ENCODE peak calls at places on chromosomes 7 and 10, in eight cellular contexts. F is IMR-90; S is T-helper 1 cell; P is neuronal stem cell; Z is LHCN-M2; Q is brain microvascular endothelial cell; L is activated T-cell treated with anti-CD3 and anti-CD28 coated beads, Interleukin-2, amount 50 U/mL, for 24 hours; B is Karpas-422. I is an unnamed sample.

GRCh38 chr7:43602271-43602670 is 19.4 kb downstream of the STK17A start:
- DNase-seq in Q (no peak), P (no peak), Z (no peak), S (no peak), B (no peak), L (no peak), F (no peak), I (no peak)

GRCh38 chr7:128102490-128103291 is 71.5 kb upstream of the LRRC4 start:
- DNase-seq in L (no peak), S (no peak), F (no peak), Z (no peak), P (no peak), B (no peak), Q (no peak), I (no peak)

GRCh38 chr10:82319558-82319957 is 444.6 kb downstream of the NRG3 start:
- DNase-seq in P (no peak), L (no peak), Q (no peak), B (no peak), F (no peak), Z (no peak), S (no peak), I (no peak)

GRCh38 chr10:60594476-60595051 is 183.7 kb upstream of the CDK1 start:
- DNase-seq in Q (peak; percentile 28), B (no peak), L (no peak), Z (peak; percentile 13), F (peak; percentile 31), P (no peak), S (no peak), I (no peak)

GRCh38 chr7:135251502-135252327 is 18.1 kb downstream of the STRA8 start:
- DNase-seq in L (no peak), B (no peak), P (no peak), S (no peak), Z (no peak), Q (no peak), F (no peak), I (peak; percentile 27)

GRCh38 chr10:124999433-125000365 is 57.8 kb downstream of the ZRANB1 start:
- DNase-seq in S (no peak), B (no peak), Q (peak; percentile 81), P (no peak), L (peak; percentile 20), Z (no peak), F (peak; percentile 92), I (no peak)

GRCh38 chr10:110750931-110751330 is 106.8 kb downstream of the RBM20 start:
- DNase-seq in Q (no peak), P (no peak), Z (no peak), F (no peak), S (no peak), L (no peak), B (no peak), I (no peak)

GRCh38 chr7:88490161-88490560 is 183.5 kb upstream of the STEAP4 start:
- DNase-seq in F (no peak), S (no peak), L (no peak), Q (no peak), B (no peak), P (no peak), Z (no peak), I (no peak)

GRCh38 chr10:116880716-116881440 is 31.6 kb downstream of the ENO4 start:
- DNase-seq in B (no peak), Q (peak; percentile 16), Z (peak; percentile 91), L (no peak), P (no peak), S (no peak), F (no peak), I (no peak)

GRCh38 chr10:114603943-114604342 is 54.1 kb downstream of the ABLIM1 start:
- DNase-seq in S (no peak), Z (no peak), Q (no peak), B (no peak), F (no peak), L (no peak), P (no peak), I (no peak)

GRCh38 chr10:47361293-47361692 is 13.1 kb downstream of the RBP3 start:
- DNase-seq in L (peak; percentile 35), Z (peak; percentile 14), S (no peak), Q (peak; percentile 20), F (peak; percentile 16), B (peak; percentile 80), P (peak; percentile 61), I (no peak)

GRCh38 chr7:29639887-29640600 is 76.4 kb downstream of the PRR15 start:
- DNase-seq in Q (no peak), S (no peak), L (no peak), P (no peak), B (no peak), Z (no peak), F (no peak), I (no peak)

GRCh38 chr10:5812283-5813090 is 747 bp downstream of the GDI2 start:
- DNase-seq in B (peak; percentile 76), L (no peak), F (no peak), Q (no peak), Z (peak; percentile 21), P (peak; percentile 54), S (peak; percentile 36), I (peak; percentile 78)

GRCh38 chr7:145665499-145666258 is 450.9 kb upstream of the CNTNAP2 start:
- DNase-seq in Q (no peak), P (no peak), F (no peak), B (no peak), S (no peak), Z (no peak), L (no peak), I (no peak)

GRCh38 chr7:54719425-54719824 is 39.6 kb downstream of the SEC61G start:
- DNase-seq in S (no peak), Z (no peak), Q (no peak), P (no peak), F (no peak), B (no peak), L (no peak), I (no peak)

GRCh38 chr7:2002561-2003450 is 229.9 kb downstream of the MAD1L1 start:
- DNase-seq in L (no peak), P (no peak), Q (no peak), F (no peak), B (no peak), Z (no peak), S (no peak), I (peak; percentile 51)

GRCh38 chr10:32190890-32191491 is 134.8 kb upstream of the KIF5B start:
- DNase-seq in Z (peak; percentile 45), F (peak; percentile 36), P (peak; percentile 15), Q (no peak), L (no peak), S (no peak), B (peak; percentile 80), I (no peak)

GRCh38 chr10:12958546-12959110 is 42.9 kb downstream of the CCDC3 start:
- DNase-seq in S (no peak), Q (no peak), B (no peak), L (no peak), Z (no peak), F (no peak), P (no peak), I (no peak)

I was measured in sigmoid colon.